ENCODE peak calls at places on chromosomes 16 and 17, in seven cellular contexts. E is GM04504; R is activated T-cell treated with anti-CD3 and anti-CD28 coated beads, Interleukin-2, amount 50 U/mL, for 4 hours; A is neural progenitor cell; C is HCT116; Q is LoVo; K is ELR. Y is an unnamed sample.

GRCh38 chr16:68265078-68265925 is 976 bp downstream of the SLC7A6 start:
- DNase-seq in E (peak), R (peak), A (peak), C (peak), Q (peak), K (peak), Y (peak)

GRCh38 chr16:65061935-65062334 is 59.9 kb downstream of the CDH11 start:
- DNase-seq in E (no peak), R (no peak), A (no peak), C (no peak), Q (no peak), K (no peak), Y (no peak)

GRCh38 chr17:75552847-75553552 is 27.5 kb downstream of the LLGL2 start:
- DNase-seq in E (no peak), R (no peak), A (peak), C (no peak), Q (no peak), K (peak), Y (no peak)

GRCh38 chr17:55726440-55726839 is 3.8 kb upstream of the TMEM100 start:
- DNase-seq in E (peak), R (no peak), A (no peak), C (no peak), Q (peak), K (peak), Y (peak)

GRCh38 chr17:76357597-76358158 is 4.0 kb upstream of the PRPSAP1 start:
- DNase-seq in E (no peak), R (no peak), A (no peak), C (no peak), Q (no peak), K (no peak), Y (no peak)

GRCh38 chr17:28811594-28812135 is 30.9 kb downstream of the FAM222B start:
- DNase-seq in E (no peak), R (no peak), A (peak), C (peak), Q (peak), K (peak), Y (peak)

GRCh38 chr16:48146710-48147109 is 9.1 kb downstream of the ABCC12 start:
- DNase-seq in E (no peak), R (no peak), A (no peak), C (no peak), Q (no peak), K (no peak), Y (no peak)

GRCh38 chr16:8949536-8950418 is 13.9 kb downstream of the USP7 start:
- DNase-seq in E (no peak), R (no peak), A (no peak), C (no peak), Q (no peak), K (no peak), Y (no peak)

GRCh38 chr17:57875109-57876022 is 25.5 kb upstream of the MRPS23 start:
- DNase-seq in E (peak), R (no peak), A (peak), C (peak), Q (peak), K (peak), Y (peak)

GRCh38 chr16:69839798-69840409 is 77.8 kb downstream of the WWP2 start:
- DNase-seq in E (no peak), R (no peak), A (no peak), C (no peak), Q (peak), K (no peak), Y (no peak)

GRCh38 chr16:9976641-9977040 is 205.6 kb downstream of the GRIN2A start:
- DNase-seq in E (no peak), R (no peak), A (no peak), C (no peak), Q (no peak), K (no peak), Y (no peak)

GRCh38 chr16:88062341-88062861 is 111.2 kb downstream of the BANP start:
- DNase-seq in E (peak), R (no peak), A (peak), C (no peak), Q (no peak), K (peak), Y (no peak)

Y was measured in MCF 10A.